ENCODE peak calls at places on chromosomes 16 and 17, in four cellular contexts. One of them, this sample, is unnamed.

GRCh38 chr17:79531191-79531590 is 79.7 kb downstream of the RBFOX3 start:
- DNase-seq in A549: no peak
- DNase-seq in Peyer's patch: no peak
- DNase-seq in NB4: no peak
- DNase-seq in this sample: no peak

GRCh38 chr16:48158296-48158695 is 2.5 kb upstream of the ABCC12 start:
- DNase-seq in NB4: peak; percentile 69
- DNase-seq in Peyer's patch: no peak
- DNase-seq in A549: peak; percentile 64
- DNase-seq in this sample: no peak

GRCh38 chr17:50101346-50102163 is 6.4 kb downstream of the PDK2 start:
- DNase-seq in Peyer's patch: peak; percentile 90
- DNase-seq in NB4: peak; percentile 50
- DNase-seq in A549: no peak
- DNase-seq in this sample: no peak

GRCh38 chr16:68644715-68645493 is at the start of gene CDH3:
- DNase-seq in NB4: peak; percentile 88
- DNase-seq in A549: no peak
- DNase-seq in Peyer's patch: peak; percentile 74
- DNase-seq in this sample: no peak

GRCh38 chr16:84117482-84117843 is 721 bp upstream of the MBTPS1 start:
- DNase-seq in A549: peak; percentile 45
- DNase-seq in Peyer's patch: no peak
- DNase-seq in NB4: no peak
- DNase-seq in this sample: peak; percentile 80

GRCh38 chr16:28181557-28181914 is 30.2 kb downstream of the XPO6 start:
- DNase-seq in NB4: no peak
- DNase-seq in Peyer's patch: no peak
- DNase-seq in A549: peak; percentile 71
- DNase-seq in this sample: no peak

GRCh38 chr17:81731271-81731670 is 19.2 kb downstream of the SLC25A10 start:
- DNase-seq in Peyer's patch: no peak
- DNase-seq in A549: no peak
- DNase-seq in NB4: peak; percentile 74
- DNase-seq in this sample: no peak

GRCh38 chr16:73036074-73036826 is 11.7 kb downstream of the ZFHX3 start:
- DNase-seq in A549: no peak
- DNase-seq in NB4: no peak
- DNase-seq in Peyer's patch: no peak
- DNase-seq in this sample: no peak

GRCh38 chr16:72597938-72598337 is 426.0 kb upstream of the PMFBP1 start:
- DNase-seq in NB4: no peak
- DNase-seq in A549: no peak
- DNase-seq in Peyer's patch: no peak
- DNase-seq in this sample: no peak

GRCh38 chr16:73448970-73449369 is 401.0 kb upstream of the ZFHX3 start:
- DNase-seq in NB4: no peak
- DNase-seq in A549: no peak
- DNase-seq in Peyer's patch: no peak
- DNase-seq in this sample: no peak

GRCh38 chr17:79594271-79594670 is 16.6 kb downstream of the RBFOX3 start:
- DNase-seq in A549: no peak
- DNase-seq in NB4: no peak
- DNase-seq in Peyer's patch: no peak
- DNase-seq in this sample: no peak

GRCh38 chr17:75271955-75272847 is 1.2 kb upstream of the MIF4GD start:
- DNase-seq in Peyer's patch: peak; percentile 49
- DNase-seq in NB4: peak; percentile 56
- DNase-seq in A549: peak; percentile 33
- DNase-seq in this sample: no peak

GRCh38 chr17:50210249-50211225 is 9.1 kb upstream of the COL1A1 start:
- DNase-seq in Peyer's patch: peak; percentile 53
- DNase-seq in NB4: peak; percentile 60
- DNase-seq in A549: peak; percentile 54
- DNase-seq in this sample: no peak

GRCh38 chr16:3256146-3256875 is at the start of gene MEFV:
- DNase-seq in A549: no peak
- DNase-seq in NB4: peak; percentile 39
- DNase-seq in Peyer's patch: no peak
- DNase-seq in this sample: no peak

GRCh38 chr16:58678716-58679115 is 5.9 kb downstream of the SLC38A7 start:
- DNase-seq in NB4: no peak
- DNase-seq in A549: peak; percentile 55
- DNase-seq in Peyer's patch: no peak
- DNase-seq in this sample: no peak

GRCh38 chr16:85393674-85394510 is 219.2 kb upstream of the GSE1 start:
- DNase-seq in A549: peak; percentile 65
- DNase-seq in NB4: peak; percentile 75
- DNase-seq in Peyer's patch: peak; percentile 79
- DNase-seq in this sample: peak; percentile 87

GRCh38 chr16:83533193-83533592 is 274.6 kb upstream of the HSBP1 start:
- DNase-seq in NB4: peak; percentile 4
- DNase-seq in Peyer's patch: no peak
- DNase-seq in A549: peak; percentile 4
- DNase-seq in this sample: no peak

GRCh38 chr17:4535667-4536258 is 19.4 kb downstream of the MYBBP1A start:
- DNase-seq in Peyer's patch: no peak
- DNase-seq in NB4: peak; percentile 36
- DNase-seq in A549: no peak
- DNase-seq in this sample: no peak

GRCh38 chr17:3282901-3283300 is 15.3 kb downstream of the OR3A1 start:
- DNase-seq in Peyer's patch: no peak
- DNase-seq in NB4: no peak
- DNase-seq in A549: peak; percentile 13
- DNase-seq in this sample: no peak

GRCh38 chr17:77327181-77327565 is 186.4 kb downstream of the SEC14L1 start:
- DNase-seq in A549: no peak
- DNase-seq in NB4: no peak
- DNase-seq in Peyer's patch: peak; percentile 46
- DNase-seq in this sample: no peak

GRCh38 chr17:44909681-44910144 is 5.6 kb downstream of the GFAP start:
- DNase-seq in A549: no peak
- DNase-seq in NB4: no peak
- DNase-seq in Peyer's patch: no peak
- DNase-seq in this sample: no peak

GRCh38 chr17:28071179-28071578 is 28.7 kb downstream of the NLK start:
- DNase-seq in Peyer's patch: no peak
- DNase-seq in A549: no peak
- DNase-seq in NB4: no peak
- DNase-seq in this sample: no peak

GRCh38 chr16:58063377-58064076 is 38.0 kb downstream of the MMP15 start:
- DNase-seq in Peyer's patch: no peak
- DNase-seq in NB4: no peak
- DNase-seq in A549: no peak
- DNase-seq in this sample: no peak

GRCh38 chr17:50272711-50273653 is 1.3 kb upstream of the TMEM92 start:
- DNase-seq in A549: peak; percentile 48
- DNase-seq in NB4: peak; percentile 41
- DNase-seq in Peyer's patch: peak; percentile 81
- DNase-seq in this sample: peak; percentile 20

GRCh38 chr16:89506113-89506504 is 2.1 kb upstream of the SPG7 start:
- DNase-seq in NB4: no peak
- DNase-seq in Peyer's patch: no peak
- DNase-seq in A549: no peak
- DNase-seq in this sample: peak; percentile 51

GRCh38 chr17:81553616-81554181 is 1.5 kb upstream of the FAAP100 start:
- DNase-seq in Peyer's patch: no peak
- DNase-seq in A549: peak; percentile 71
- DNase-seq in NB4: peak; percentile 67
- DNase-seq in this sample: peak; percentile 57

GRCh38 chr16:22912654-22913053 is 98.7 kb downstream of the HS3ST2 start:
- DNase-seq in Peyer's patch: no peak
- DNase-seq in NB4: no peak
- DNase-seq in A549: no peak
- DNase-seq in this sample: peak; percentile 6
- TF ChIP-seq POLR2A in Peyer's patch: no peak
- TF ChIP-seq POLR2A in NB4: no peak
- TF ChIP-seq POLR2A in A549: no peak
- TF ChIP-seq POLR2A in this sample: no peak

DNA sequence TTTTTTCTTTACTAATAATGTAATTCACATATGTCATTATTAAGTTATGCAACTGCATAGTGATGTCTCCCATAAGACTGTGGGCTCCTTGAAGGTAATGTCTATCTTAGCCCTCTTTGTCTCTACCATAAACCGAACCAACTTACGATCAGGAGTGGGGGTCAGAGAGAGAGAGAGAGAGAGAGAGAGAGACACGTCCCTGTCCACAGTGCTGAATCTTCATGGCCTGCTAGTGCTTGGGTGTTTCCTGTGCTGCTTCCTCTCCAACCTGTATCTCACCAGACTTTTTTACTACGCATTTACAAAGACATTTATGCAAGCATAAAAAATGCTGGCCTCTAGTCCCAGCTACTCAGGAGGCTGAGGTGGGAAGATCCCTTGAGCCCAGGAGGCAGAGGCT is 52.2 kb upstream of the HAPSTR1 start:
- DNase-seq in Peyer's patch: no peak
- DNase-seq in NB4: peak; percentile 58
- DNase-seq in A549: peak; percentile 53
- DNase-seq in this sample: peak; percentile 6
- TF ChIP-seq POLR2A in Peyer's patch: no peak
- TF ChIP-seq POLR2A in NB4: no peak
- TF ChIP-seq POLR2A in A549: no peak
- TF ChIP-seq POLR2A in this sample: no peak

GRCh38 chr17:20997711-20998570 is 44.9 kb downstream of the USP22 start:
- DNase-seq in Peyer's patch: peak; percentile 43
- DNase-seq in A549: no peak
- DNase-seq in NB4: peak; percentile 27
- DNase-seq in this sample: no peak
- TF ChIP-seq POLR2A in Peyer's patch: no peak
- TF ChIP-seq POLR2A in A549: no peak
- TF ChIP-seq POLR2A in NB4: no peak
- TF ChIP-seq POLR2A in this sample: no peak

GRCh38 chr17:35449371-35449931 is 885 bp upstream of the SLFN13 start:
- DNase-seq in A549: no peak
- DNase-seq in NB4: peak; percentile 91
- DNase-seq in Peyer's patch: no peak
- DNase-seq in this sample: peak; percentile 42

GRCh38 chr17:35448899-35449227 is 297 bp upstream of the SLFN13 start:
- DNase-seq in Peyer's patch: no peak
- DNase-seq in A549: no peak
- DNase-seq in NB4: no peak
- DNase-seq in this sample: no peak

GRCh38 chr17:35447494-35447893 is 1.1 kb downstream of the SLFN13 start:
- DNase-seq in Peyer's patch: no peak
- DNase-seq in A549: no peak
- DNase-seq in NB4: peak; percentile 26
- DNase-seq in this sample: peak; percentile 29

DNA sequence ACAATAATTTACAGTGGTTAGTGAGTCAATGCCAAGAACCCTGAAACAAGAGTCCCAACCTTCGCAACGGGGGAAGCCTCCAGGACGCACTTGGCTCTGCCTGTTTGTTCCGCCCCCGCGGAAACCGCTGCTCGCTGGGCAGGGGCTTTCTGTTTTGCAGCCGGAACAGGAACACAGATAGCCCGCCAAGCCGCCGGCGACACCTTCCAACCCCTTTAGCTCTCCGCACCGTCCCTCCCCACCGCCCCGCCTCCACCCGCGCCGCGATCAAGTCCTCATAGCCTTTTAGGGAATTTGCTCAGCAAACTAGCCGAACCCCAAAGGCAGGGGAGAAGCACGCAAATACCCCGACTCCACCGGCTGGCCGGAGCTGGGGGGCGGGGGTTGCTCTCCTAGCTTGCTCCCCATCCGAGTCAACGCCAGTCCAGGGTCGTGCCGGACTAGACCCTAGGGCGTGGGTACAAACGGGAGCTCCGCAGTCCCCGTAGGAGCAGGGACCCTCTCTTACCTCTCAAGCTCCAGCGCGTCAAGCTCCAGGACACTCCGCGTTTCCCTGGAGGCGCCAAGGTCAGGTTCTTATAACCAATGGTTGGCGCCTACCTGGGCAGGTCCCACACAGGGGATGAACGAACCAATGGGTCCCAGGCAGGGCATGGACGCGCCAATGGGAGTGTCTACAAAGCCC is at the start of gene SLFN13:
- DNase-seq in A549: peak; percentile 88
- DNase-seq in NB4: peak; percentile 99
- DNase-seq in Peyer's patch: peak; percentile 71
- DNase-seq in this sample: peak; percentile 83
- TF ChIP-seq POLR2A in A549: peak; percentile 16
- TF ChIP-seq POLR2A in NB4: peak; percentile 58
- TF ChIP-seq POLR2A in Peyer's patch: no peak
- TF ChIP-seq POLR2A in this sample: peak; percentile 77

GRCh38 chr17:67246648-67247415 is 1.8 kb upstream of the HELZ start:
- DNase-seq in A549: peak; percentile 77
- DNase-seq in Peyer's patch: peak; percentile 79
- DNase-seq in NB4: peak; percentile 21
- DNase-seq in this sample: peak; percentile 37
- TF ChIP-seq POLR2A in A549: no peak
- TF ChIP-seq POLR2A in Peyer's patch: peak; percentile 27
- TF ChIP-seq POLR2A in NB4: no peak
- TF ChIP-seq POLR2A in this sample: no peak

GRCh38 chr16:81041696-81042095 is 6.1 kb downstream of the ATMIN start:
- DNase-seq in Peyer's patch: no peak
- DNase-seq in NB4: no peak
- DNase-seq in A549: no peak
- DNase-seq in this sample: no peak

GRCh38 chr16:81035398-81035974 is at the start of gene ATMIN:
- DNase-seq in A549: peak; percentile 85
- DNase-seq in NB4: peak; percentile 89
- DNase-seq in Peyer's patch: peak; percentile 93
- DNase-seq in this sample: peak; percentile 96

GRCh38 chr16:81040837-81041236 is 5.2 kb downstream of the ATMIN start:
- DNase-seq in Peyer's patch: no peak
- DNase-seq in NB4: no peak
- DNase-seq in A549: no peak
- DNase-seq in this sample: no peak

GRCh38 chr16:81036751-81037350 is 1.2 kb downstream of the ATMIN start:
- DNase-seq in A549: peak; percentile 8
- DNase-seq in Peyer's patch: no peak
- DNase-seq in NB4: peak; percentile 39
- DNase-seq in this sample: peak; percentile 71

GRCh38 chr16:81035975-81036750 is 521 bp downstream of the ATMIN start:
- DNase-seq in A549: peak; percentile 23
- DNase-seq in NB4: peak; percentile 73
- DNase-seq in Peyer's patch: no peak
- DNase-seq in this sample: peak; percentile 62
- TF ChIP-seq POLR2A in A549: no peak
- TF ChIP-seq POLR2A in NB4: no peak
- TF ChIP-seq POLR2A in Peyer's patch: peak; percentile 6
- TF ChIP-seq POLR2A in this sample: no peak

GRCh38 chr16:66696669-66697630 is at the start of gene CMTM4:
- DNase-seq in A549: peak; percentile 81
- DNase-seq in NB4: peak; percentile 86
- DNase-seq in Peyer's patch: peak; percentile 91
- DNase-seq in this sample: peak; percentile 90
- TF ChIP-seq POLR2A in A549: peak; percentile 25
- TF ChIP-seq POLR2A in NB4: no peak
- TF ChIP-seq POLR2A in Peyer's patch: peak; percentile 35
- TF ChIP-seq POLR2A in this sample: no peak

GRCh38 chr17:83183150-83183820 is 103.9 kb downstream of the METRNL start:
- DNase-seq in NB4: no peak
- DNase-seq in A549: no peak
- DNase-seq in Peyer's patch: no peak
- DNase-seq in this sample: no peak
- TF ChIP-seq POLR2A in NB4: no peak
- TF ChIP-seq POLR2A in A549: no peak
- TF ChIP-seq POLR2A in Peyer's patch: no peak
- TF ChIP-seq POLR2A in this sample: no peak